ENCODE peak calls at places on chromosomes 2 and 18, in four cellular contexts. G is IMR-90, I is psoas muscle, K is neuronal stem cell. P is an unnamed sample.

GRCh38 chr18:23071285-23071684 is 64.0 kb upstream of the CABLES1 start:
- DNase-seq in G (peak; percentile 72), I (peak; percentile 62), K (no peak), P (no peak)

GRCh38 chr18:50034029-50034428 is 160.9 kb downstream of the MYO5B start:
- DNase-seq in G (no peak), I (no peak), K (no peak), P (no peak)

GRCh38 chr2:227033471-227034148 is 130.4 kb downstream of the COL4A4 start:
- DNase-seq in G (peak; percentile 32), I (no peak), K (peak; percentile 41), P (peak; percentile 70)

GRCh38 chr2:127106998-127107621 is at the start of gene BIN1:
- DNase-seq in G (peak; percentile 82), I (peak; percentile 96), K (peak; percentile 94), P (peak; percentile 55)

GRCh38 chr2:96501471-96501874 is 3.7 kb downstream of the NEURL3 start:
- DNase-seq in G (no peak), I (peak; percentile 28), K (no peak), P (no peak)

GRCh38 chr2:4930704-4931103 is 761.5 kb upstream of the SOX11 start:
- DNase-seq in G (no peak), I (no peak), K (no peak), P (no peak)

GRCh38 chr2:120394764-120395163 is 48.8 kb downstream of the INHBB start:
- DNase-seq in G (no peak), I (no peak), K (no peak), P (no peak)

GRCh38 chr2:176178271-176178806 is 10.1 kb upstream of the HOXD1 start:
- DNase-seq in G (no peak), I (no peak), K (no peak), P (no peak)

GRCh38 chr2:181228661-181229060 is 228.5 kb upstream of the ITGA4 start:
- DNase-seq in G (no peak), I (no peak), K (no peak), P (no peak)

GRCh38 chr2:149401007-149401406 is 70.6 kb downstream of the LYPD6 start:
- DNase-seq in G (peak; percentile 77), I (no peak), K (no peak), P (no peak)

GRCh38 chr2:86790134-86790827 is 432 bp downstream of the CD8A start:
- DNase-seq in G (no peak), I (no peak), K (no peak), P (no peak)

GRCh38 chr2:1686784-1687105 is 57.6 kb downstream of the PXDN start:
- DNase-seq in G (peak; percentile 80), I (peak; percentile 82), K (no peak), P (no peak)

GRCh38 chr2:147181351-147182029 is 663.3 kb upstream of the ACVR2A start:
- DNase-seq in G (no peak), I (no peak), K (no peak), P (no peak)

GRCh38 chr2:48424866-48425265 is 105.1 kb upstream of the STON1 start:
- DNase-seq in G (no peak), I (no peak), K (no peak), P (no peak)

GRCh38 chr2:146940016-146940685 is 904.7 kb upstream of the ACVR2A start:
- DNase-seq in G (no peak), I (no peak), K (no peak), P (no peak)

GRCh38 chr2:33477473-33478468 is 1.3 kb downstream of the RASGRP3 start:
- DNase-seq in G (no peak), I (peak; percentile 60), K (no peak), P (no peak)

GRCh38 chr18:35267161-35267651 is 22.8 kb downstream of the ZSCAN30 start:
- DNase-seq in G (no peak), I (peak; percentile 89), K (no peak), P (no peak)

GRCh38 chr2:43031471-43032224 is 194.8 kb downstream of the ZFP36L2 start:
- DNase-seq in G (no peak), I (no peak), K (no peak), P (no peak)

GRCh38 chr18:27996792-27997191 is 180.1 kb downstream of the CDH2 start:
- DNase-seq in G (peak; percentile 66), I (no peak), K (no peak), P (no peak)

GRCh38 chr2:219727771-219728429 is 100.5 kb downstream of the SLC4A3 start:
- DNase-seq in G (no peak), I (no peak), K (no peak), P (no peak)

GRCh38 chr2:28975671-28976070 is 5.4 kb upstream of the TOGARAM2 start:
- DNase-seq in G (no peak), I (no peak), K (no peak), P (no peak)

GRCh38 chr2:161972866-161973265 is 101.1 kb downstream of the DPP4 start:
- DNase-seq in G (no peak), I (no peak), K (no peak), P (no peak)

GRCh38 chr2:101848790-101849410 is 142.9 kb upstream of the IL1R2 start:
- DNase-seq in G (no peak), I (no peak), K (no peak), P (no peak)

GRCh38 chr2:17373736-17374135 is 144.5 kb downstream of the RAD51AP2 start:
- DNase-seq in G (peak; percentile 49), I (no peak), K (no peak), P (no peak)

GRCh38 chr18:76459312-76459686 is 35.7 kb downstream of the ZNF516 start:
- DNase-seq in G (no peak), I (no peak), K (no peak), P (no peak)

GRCh38 chr2:13135856-13136255 is 419.1 kb downstream of the TRIB2 start:
- DNase-seq in G (no peak), I (no peak), K (no peak), P (no peak)

GRCh38 chr2:108918941-108919341 is 70.1 kb downstream of the EDAR start:
- DNase-seq in G (no peak), I (no peak), K (no peak), P (no peak)

GRCh38 chr2:172430671-172431070 is 3.3 kb downstream of the ITGA6 start:
- DNase-seq in G (peak; percentile 33), I (no peak), K (no peak), P (no peak)

GRCh38 chr2:157899125-157899839 is 23.2 kb upstream of the ACVR1 start:
- DNase-seq in G (no peak), I (no peak), K (no peak), P (no peak)

GRCh38 chr2:59888015-59888414 is 665.4 kb downstream of the BCL11A start:
- DNase-seq in G (no peak), I (no peak), K (no peak), P (no peak)

GRCh38 chr2:100742884-100743283 is 77.1 kb upstream of the NPAS2 start:
- DNase-seq in G (peak; percentile 98), I (no peak), K (no peak), P (no peak)
- H3K4me3 ChIP-seq in G (no peak overlapping the region), I (no peak overlapping the region), K (no peak overlapping the region), P (no peak overlapping the region)

GRCh38 chr2:55033921-55034320 is 16.3 kb downstream of the RTN4 start:
- DNase-seq in G (no peak), I (no peak), K (no peak), P (no peak)

GRCh38 chr2:55030766-55031165 is 19.5 kb downstream of the RTN4 start:
- DNase-seq in G (no peak), I (no peak), K (no peak), P (no peak)

GRCh38 chr2:55029098-55029497 is 21.2 kb downstream of the RTN4 start:
- DNase-seq in G (no peak), I (no peak), K (no peak), P (no peak)

GRCh38 chr2:55033076-55033742 is 17.0 kb downstream of the RTN4 start:
- DNase-seq in G (no peak), I (no peak), K (no peak), P (no peak)

DNA sequence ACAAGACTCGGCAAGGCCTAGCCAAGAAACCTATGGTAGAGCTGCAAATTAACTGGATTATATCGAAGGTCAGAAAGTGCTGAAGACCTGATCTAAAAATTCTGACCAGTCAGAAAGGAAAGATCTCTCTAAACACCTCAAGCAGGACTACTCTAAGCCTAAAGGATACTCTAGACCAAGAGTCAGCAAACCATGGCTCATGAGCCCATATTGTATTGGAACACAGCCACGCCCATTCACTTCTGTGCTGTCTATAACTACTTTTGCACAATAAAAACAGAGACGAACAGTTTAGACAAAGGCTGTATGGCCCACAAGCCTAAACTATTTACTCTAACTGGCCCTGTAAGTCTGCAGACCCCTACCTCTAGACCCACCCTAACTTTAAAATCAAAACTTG is 18.7 kb downstream of the RTN4 start:
- DNase-seq in G (no peak), I (no peak), K (no peak), P (no peak)
- H3K4me1 ChIP-seq in G (peaks cover 13% of the 10 kb centered on the region), I (peaks cover 4% of the 10 kb centered on the region), K (no peaks in the 10 kb centered on the region), P (peaks cover 2% of the 10 kb centered on the region)

GRCh38 chr2:237604391-237604790 is 13.9 kb upstream of the RAB17 start:
- DNase-seq in G (no peak), I (no peak), K (no peak), P (no peak)

GRCh38 chr2:237602409-237602808 is 11.9 kb upstream of the RAB17 start:
- DNase-seq in G (no peak), I (no peak), K (no peak), P (no peak)

GRCh38 chr2:237603049-237603717 is 12.6 kb upstream of the RAB17 start:
- DNase-seq in G (no peak), I (no peak), K (no peak), P (no peak)

GRCh38 chr2:237604960-237605359 is 14.4 kb upstream of the RAB17 start:
- DNase-seq in G (peak; percentile 26), I (no peak), K (no peak), P (no peak)

GRCh38 chr2:237603718-237604362 is 13.3 kb upstream of the RAB17 start:
- DNase-seq in G (peak; percentile 80), I (no peak), K (no peak), P (no peak)
- H3K4me3 ChIP-seq in G (no peak overlapping the region), I (no peak overlapping the region), K (no peak overlapping the region), P (no peak overlapping the region)

DNA sequence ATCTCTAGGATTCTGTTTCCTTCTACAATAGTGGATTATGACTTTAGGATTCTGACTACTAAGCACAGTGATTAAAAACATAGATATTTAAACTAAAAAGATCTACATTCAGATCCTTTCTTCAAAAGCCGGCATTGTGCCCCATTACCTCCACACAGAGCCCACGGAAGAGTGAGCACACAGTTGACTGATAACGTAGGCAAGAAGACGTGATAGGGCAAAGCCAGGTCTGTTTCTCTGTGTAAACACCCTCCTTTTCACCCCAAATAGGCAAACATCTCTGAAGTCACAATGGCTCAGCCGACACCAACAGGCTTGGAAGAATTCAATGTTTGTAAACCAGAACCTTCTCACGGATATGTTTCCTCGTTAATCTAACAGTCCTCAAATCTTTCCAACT is 302.9 kb downstream of the CMPK2 start:
- DNase-seq in G (no peak), I (no peak), K (no peak), P (no peak)
- H3K4me1 ChIP-seq in G (no peaks in the 10 kb centered on the region), I (no peaks in the 10 kb centered on the region), K (no peaks in the 10 kb centered on the region), P (no peaks in the 10 kb centered on the region)